ENCODE peak calls at places on chromosomes 5 and 9, in eight cellular contexts. D, M, J, V, O, S, U and L are unnamed samples.

GRCh38 chr5:180283026-180283615 is 8.8 kb downstream of the MAPK9 start:
- DNase-seq in D (no peak), M (no peak), J (no peak), V (no peak), O (no peak), S (no peak), U (no peak), L (no peak)

GRCh38 chr9:134936762-134937555 is 19.2 kb upstream of the FCN1 start:
- DNase-seq in D (peak), M (no peak), J (no peak), V (no peak), O (no peak), S (no peak), U (no peak), L (peak)

GRCh38 chr9:88936668-88937067 is 54.6 kb upstream of the S1PR3 start:
- DNase-seq in D (no peak), M (no peak), J (no peak), V (no peak), O (peak), S (peak), U (no peak), L (no peak)

GRCh38 chr5:129148-129547 is 37.2 kb downstream of the PLEKHG4B start:
- DNase-seq in D (no peak), M (no peak), J (no peak), V (no peak), O (no peak), S (no peak), U (no peak), L (no peak)

GRCh38 chr5:362978-363765 is 41.7 kb downstream of the AHRR start:
- DNase-seq in D (no peak), M (no peak), J (no peak), V (no peak), O (no peak), S (no peak), U (no peak), L (no peak)

GRCh38 chr9:81789751-81790150 is 100.4 kb upstream of the TLE1 start:
- DNase-seq in D (no peak), M (no peak), J (no peak), V (no peak), O (no peak), S (no peak), U (no peak), L (no peak)

GRCh38 chr5:107919969-107920368 is 249.2 kb upstream of the EFNA5 start:
- DNase-seq in D (no peak), M (no peak), J (no peak), V (no peak), O (no peak), S (no peak), U (no peak), L (no peak)

GRCh38 chr5:98769006-98769255 is 4.5 kb upstream of the RGMB start:
- DNase-seq in D (no peak), M (peak), J (no peak), V (no peak), O (peak), S (no peak), U (peak), L (no peak)

GRCh38 chr9:96491079-96491879 is 41.3 kb downstream of the HABP4 start:
- DNase-seq in D (no peak), M (no peak), J (no peak), V (no peak), O (no peak), S (peak), U (no peak), L (no peak)

GRCh38 chr9:92392690-92393089 is 11.7 kb downstream of the OGN start:
- DNase-seq in D (no peak), M (no peak), J (no peak), V (no peak), O (no peak), S (no peak), U (no peak), L (no peak)

GRCh38 chr9:116087246-116087645 is 66.3 kb upstream of the PAPPA start:
- DNase-seq in D (no peak), M (no peak), J (no peak), V (peak), O (peak), S (no peak), U (no peak), L (no peak)

GRCh38 chr5:14090290-14090689 is 52.9 kb upstream of the TRIO start:
- DNase-seq in D (no peak), M (no peak), J (no peak), V (no peak), O (no peak), S (no peak), U (no peak), L (no peak)

GRCh38 chr5:136135536-136135935 is 2.9 kb downstream of the SMAD5 start:
- DNase-seq in D (no peak), M (no peak), J (no peak), V (no peak), O (no peak), S (no peak), U (no peak), L (no peak)

GRCh38 chr9:126299706-126300276 is 26.8 kb upstream of the MVB12B start:
- DNase-seq in D (no peak), M (no peak), J (peak), V (no peak), O (no peak), S (no peak), U (no peak), L (no peak)

GRCh38 chr9:136845465-136846261 is 3.4 kb downstream of the AJM1 start:
- DNase-seq in D (no peak), M (no peak), J (no peak), V (no peak), O (no peak), S (no peak), U (no peak), L (no peak)

GRCh38 chr5:168782172-168782571 is 203.0 kb upstream of the PANK3 start:
- DNase-seq in D (no peak), M (no peak), J (no peak), V (no peak), O (no peak), S (no peak), U (no peak), L (no peak)

GRCh38 chr5:62082370-62082778 is 223.6 kb upstream of the KIF2A start:
- DNase-seq in D (no peak), M (no peak), J (no peak), V (peak), O (no peak), S (peak), U (no peak), L (no peak)

GRCh38 chr9:37025381-37026084 is 8.5 kb downstream of the PAX5 start:
- DNase-seq in D (peak), M (no peak), J (no peak), V (no peak), O (no peak), S (peak), U (peak), L (peak)

GRCh38 chr9:109880276-109881169 is 100.5 kb downstream of the PALM2AKAP2 start:
- DNase-seq in D (peak), M (no peak), J (no peak), V (no peak), O (no peak), S (peak), U (peak), L (peak)

GRCh38 chr5:132205385-132206125 is 22.1 kb downstream of the P4HA2 start:
- DNase-seq in D (no peak), M (no peak), J (no peak), V (no peak), O (no peak), S (peak), U (no peak), L (peak)

GRCh38 chr9:74499770-74500583 is 2.8 kb downstream of the RORB start:
- DNase-seq in D (no peak), M (no peak), J (no peak), V (no peak), O (no peak), S (no peak), U (peak), L (no peak)

GRCh38 chr5:139689631-139690384 is 41.7 kb downstream of the CXXC5 start:
- DNase-seq in D (peak), M (no peak), J (no peak), V (no peak), O (no peak), S (no peak), U (peak), L (peak)